ENCODE peak calls at places on chromosomes 16 and 17, in eight cellular contexts. M is substantia nigra; B is GM12865; T is CD8-positive, alpha-beta memory T cell; H is amniotic stem cell; X is progenitor cell of endocrine pancreas; I is heart left ventricle; D is activated CD4-positive, alpha-beta T cell treated with anti-CD3 and anti-CD28 coated beads, Interleukin-2, amount 50 U/mL, for 1 hour. Q is an unnamed sample.

GRCh38 chr16:54657058-54657708 is 273.5 kb upstream of the IRX5 start:
- DNase-seq in M (no peak), B (no peak), T (no peak), H (no peak), X (no peak), I (no peak), D (no peak), Q (no peak)

GRCh38 chr17:72600934-72601333 is 480.1 kb downstream of the SOX9 start:
- DNase-seq in M (no peak), B (no peak), T (no peak), H (no peak), X (no peak), I (no peak), D (no peak), Q (no peak)

GRCh38 chr17:16352303-16352837 is 899 bp downstream of the CENPV start:
- DNase-seq in M (no peak), B (peak), T (peak), H (no peak), X (peak), I (no peak), D (peak), Q (no peak)

GRCh38 chr17:35438433-35438832 is 6.1 kb upstream of the SLFN12 start:
- DNase-seq in M (no peak), B (no peak), T (no peak), H (no peak), X (no peak), I (no peak), D (no peak), Q (no peak)

GRCh38 chr16:68229431-68230175 is 6.3 kb downstream of the ESRP2 start:
- DNase-seq in M (peak), B (peak), T (peak), H (peak), X (peak), I (peak), D (peak), Q (peak)

GRCh38 chr17:43714338-43715149 is 44.0 kb downstream of the SOST start:
- DNase-seq in M (no peak), B (no peak), T (no peak), H (no peak), X (no peak), I (no peak), D (no peak), Q (no peak)

GRCh38 chr17:37045271-37045946 is 96.7 kb downstream of the AATF start:
- DNase-seq in M (no peak), B (no peak), T (no peak), H (no peak), X (no peak), I (no peak), D (no peak), Q (peak)

GRCh38 chr16:15674571-15674970 is 24.5 kb downstream of the NDE1 start:
- DNase-seq in M (no peak), B (no peak), T (no peak), H (no peak), X (no peak), I (no peak), D (no peak), Q (no peak)

GRCh38 chr17:70060415-70060814 is 14.6 kb upstream of the KCNJ16 start:
- DNase-seq in M (no peak), B (no peak), T (no peak), H (no peak), X (no peak), I (no peak), D (no peak), Q (no peak)

GRCh38 chr17:2054262-2054739 is 602 bp upstream of the HIC1 start:
- DNase-seq in M (no peak), B (no peak), T (no peak), H (no peak), X (no peak), I (peak), D (no peak), Q (peak)

GRCh38 chr16:82767198-82767597 is 140.4 kb downstream of the CDH13 start:
- DNase-seq in M (no peak), B (no peak), T (no peak), H (no peak), X (no peak), I (no peak), D (no peak), Q (no peak)

GRCh38 chr17:44269118-44269794 is 1.3 kb upstream of the SLC4A1 start:
- DNase-seq in M (no peak), B (no peak), T (no peak), H (no peak), X (no peak), I (no peak), D (no peak), Q (no peak)

GRCh38 chr17:59845595-59846390 is 47.0 kb downstream of the TUBD1 start:
- DNase-seq in M (no peak), B (peak), T (no peak), H (no peak), X (no peak), I (no peak), D (no peak), Q (no peak)

GRCh38 chr17:39794249-39794970 is 56.7 kb downstream of the GRB7 start:
- DNase-seq in M (no peak), B (peak), T (peak), H (no peak), X (no peak), I (no peak), D (peak), Q (no peak)

GRCh38 chr17:21302711-21303425 is 18.4 kb downstream of the MAP2K3 start:
- DNase-seq in M (no peak), B (no peak), T (no peak), H (no peak), X (no peak), I (peak), D (no peak), Q (no peak)

GRCh38 chr16:59146140-59146539 is 412.0 kb upstream of the GOT2 start:
- DNase-seq in M (no peak), B (no peak), T (no peak), H (no peak), X (no peak), I (no peak), D (no peak), Q (no peak)

GRCh38 chr16:57316390-57317017 is 32.0 kb upstream of the PLLP start:
- DNase-seq in M (no peak), B (no peak), T (no peak), H (peak), X (no peak), I (peak), D (no peak), Q (peak)

GRCh38 chr17:15086776-15087175 is 178.3 kb downstream of the PMP22 start:
- DNase-seq in M (no peak), B (no peak), T (no peak), H (no peak), X (no peak), I (no peak), D (no peak), Q (no peak)

GRCh38 chr16:25135239-25135878 is 23.8 kb downstream of the LCMT1 start:
- DNase-seq in M (no peak), B (no peak), T (no peak), H (peak), X (no peak), I (no peak), D (no peak), Q (no peak)

GRCh38 chr17:49556183-49556943 is 19.3 kb upstream of the NXPH3 start:
- DNase-seq in M (peak), B (peak), T (peak), H (peak), X (peak), I (peak), D (peak), Q (peak)

GRCh38 chr17:82963104-82963950 is 116.1 kb upstream of the METRNL start:
- DNase-seq in M (peak), B (peak), T (peak), H (peak), X (peak), I (peak), D (peak), Q (peak)

GRCh38 chr16:25011891-25012499 is 3.2 kb downstream of the ARHGAP17 start:
- DNase-seq in M (no peak), B (no peak), T (no peak), H (no peak), X (no peak), I (no peak), D (no peak), Q (no peak)

GRCh38 chr16:88282221-88283041 is 100.3 kb upstream of the ZNF469 start:
- DNase-seq in M (no peak), B (no peak), T (no peak), H (no peak), X (no peak), I (peak), D (no peak), Q (no peak)

GRCh38 chr16:20763461-20764232 is at the start of gene ACSM3:
- DNase-seq in M (no peak), B (peak), T (peak), H (peak), X (peak), I (no peak), D (peak), Q (peak)

GRCh38 chr17:56142325-56142724 is 10.9 kb upstream of the ANKFN1 start:
- DNase-seq in M (no peak), B (no peak), T (no peak), H (peak), X (no peak), I (no peak), D (no peak), Q (no peak)

GRCh38 chr17:83200231-83200699 is 120.9 kb downstream of the METRNL start:
- DNase-seq in M (no peak), B (peak), T (no peak), H (no peak), X (no peak), I (peak), D (peak), Q (no peak)

Q was measured in H1.